ENCODE peak calls at places on chromosomes 3 and 15, in nine cellular contexts. G, X, M, E, P, W, S, L and O are unnamed samples.

GRCh38 chr3:16060945-16061344 is 113.5 kb upstream of the GALNT15 start:
- DNase-seq in G (no peak), X (peak; percentile 86), M (no peak), E (peak; percentile 51), P (peak; percentile 93), W (no peak), S (peak; percentile 81), L (peak; percentile 88), O (no peak)

GRCh38 chr15:39472661-39473657 is 107.9 kb upstream of the THBS1 start:
- DNase-seq in G (no peak), X (peak; percentile 98), M (no peak), E (peak; percentile 27), P (peak; percentile 10), W (peak; percentile 85), S (peak; percentile 85), L (peak; percentile 100), O (peak; percentile 98)

GRCh38 chr3:71026634-71027578 is 556.6 kb downstream of the FOXP1 start:
- DNase-seq in G (peak; percentile 37), X (no peak), M (no peak), E (no peak), P (no peak), W (no peak), S (no peak), L (peak; percentile 61), O (no peak)

GRCh38 chr3:129409541-129409940 is 18.9 kb downstream of the EFCAB12 start:
- DNase-seq in G (no peak), X (no peak), M (no peak), E (no peak), P (peak; percentile 66), W (no peak), S (no peak), L (peak; percentile 90), O (no peak)

GRCh38 chr3:39784922-39785321 is 24.5 kb upstream of the MYRIP start:
- DNase-seq in G (no peak), X (no peak), M (no peak), E (no peak), P (no peak), W (no peak), S (no peak), L (no peak), O (no peak)

GRCh38 chr15:63090502-63091286 is 31.0 kb upstream of the LACTB start:
- DNase-seq in G (no peak), X (no peak), M (no peak), E (no peak), P (no peak), W (no peak), S (no peak), L (no peak), O (no peak)

GRCh38 chr3:196979545-196979944 is 10.9 kb upstream of the PIGZ start:
- DNase-seq in G (no peak), X (no peak), M (no peak), E (no peak), P (no peak), W (no peak), S (peak; percentile 70), L (peak; percentile 84), O (no peak)

GRCh38 chr3:126937533-126938432 is 45.1 kb upstream of the PLXNA1 start:
- DNase-seq in G (no peak), X (no peak), M (no peak), E (no peak), P (no peak), W (peak; percentile 56), S (no peak), L (no peak), O (no peak)

GRCh38 chr3:71258116-71258515 is 325.4 kb downstream of the FOXP1 start:
- DNase-seq in G (peak; percentile 70), X (no peak), M (peak; percentile 30), E (no peak), P (peak; percentile 96), W (no peak), S (no peak), L (peak; percentile 36), O (no peak)

GRCh38 chr3:197333901-197334639 is 35.7 kb upstream of the DLG1 start:
- DNase-seq in G (no peak), X (no peak), M (no peak), E (no peak), P (peak; percentile 35), W (no peak), S (no peak), L (no peak), O (peak; percentile 17)

GRCh38 chr3:133477497-133477896 is 77.6 kb downstream of the BFSP2 start:
- DNase-seq in G (no peak), X (no peak), M (no peak), E (no peak), P (no peak), W (no peak), S (no peak), L (no peak), O (no peak)
- H3K4me3 ChIP-seq in G (no peak overlapping the region), X (no peak overlapping the region), M (no peak overlapping the region), E (no peak overlapping the region), P (no peak overlapping the region), W (no peak overlapping the region), S (no peak overlapping the region), L (no peak overlapping the region), O (no peak overlapping the region)

GRCh38 chr3:180646187-180646790 is 33.0 kb downstream of the CCDC39 start:
- DNase-seq in G (no peak), X (no peak), M (peak; percentile 39), E (no peak), P (peak; percentile 1), W (no peak), S (no peak), L (no peak), O (no peak)
- TF ChIP-seq CTCF in G (no peak), X (no peak), M (peak; percentile 50), E (no peak), P (peak; percentile 12), W (peak; percentile 23), S (no peak), L (no peak), O (no peak)

DNA sequence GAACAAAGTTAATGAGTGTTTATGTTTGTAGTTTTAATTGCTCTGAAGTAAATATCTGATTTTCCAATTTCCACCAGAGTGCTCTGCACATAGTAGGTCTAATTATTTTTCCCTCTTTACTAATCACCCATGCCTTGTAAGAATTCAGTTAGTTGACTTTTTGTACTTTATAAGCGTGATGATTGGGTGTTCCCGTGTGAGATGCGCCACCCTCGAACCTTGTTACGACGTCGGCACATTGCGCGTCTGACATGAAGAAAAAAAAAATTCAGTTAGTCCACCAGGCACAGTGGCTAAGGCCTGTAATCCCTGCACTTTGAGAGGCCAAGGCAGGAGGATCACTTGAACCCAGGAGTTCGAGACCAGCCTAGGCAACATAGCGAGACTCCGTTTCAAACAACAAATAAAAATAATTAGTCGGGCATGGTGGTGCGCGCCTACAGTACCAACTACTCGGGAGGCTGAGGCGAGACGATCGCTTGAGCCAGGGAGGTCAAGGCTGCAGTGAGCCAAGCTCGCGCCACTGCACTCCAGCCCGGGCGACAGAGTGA is 507 bp upstream of the VHL start:
- DNase-seq in G (no peak), X (no peak), M (no peak), E (no peak), P (no peak), W (no peak), S (peak; percentile 58), L (peak; percentile 8), O (no peak)
- H3K4me3 ChIP-seq in G (no peak overlapping the region), X (peak overlapping the region; percentile 83), M (peak overlapping the region; percentile 73), E (peak overlapping the region; percentile 85), P (no peak overlapping the region), W (no peak overlapping the region), S (peak overlapping the region; percentile 78), L (no peak overlapping the region), O (peak overlapping the region; percentile 94)

GRCh38 chr3:185988816-185989175 is 51.0 kb upstream of the TRA2B start:
- DNase-seq in G (no peak), X (no peak), M (no peak), E (no peak), P (no peak), W (no peak), S (no peak), L (no peak), O (no peak)

GRCh38 chr3:185986201-185986600 is 48.4 kb upstream of the TRA2B start:
- DNase-seq in G (no peak), X (no peak), M (no peak), E (peak; percentile 46), P (no peak), W (no peak), S (no peak), L (no peak), O (no peak)

GRCh38 chr3:185984203-185984602 is 46.4 kb upstream of the TRA2B start:
- DNase-seq in G (no peak), X (no peak), M (no peak), E (no peak), P (no peak), W (no peak), S (no peak), L (no peak), O (no peak)

GRCh38 chr3:185989511-185989910 is 51.7 kb upstream of the TRA2B start:
- DNase-seq in G (no peak), X (no peak), M (no peak), E (no peak), P (no peak), W (no peak), S (no peak), L (no peak), O (no peak)

GRCh38 chr3:185988080-185988815 is 50.4 kb upstream of the TRA2B start:
- DNase-seq in G (no peak), X (no peak), M (peak; percentile 60), E (no peak), P (no peak), W (no peak), S (no peak), L (no peak), O (no peak)
- TF ChIP-seq CTCF in G (no peak), X (no peak), M (peak; percentile 42), E (no peak), P (no peak), W (no peak), S (no peak), L (no peak), O (no peak)

GRCh38 chr15:42576776-42577175 is 1.4 kb downstream of the STARD9 start:
- DNase-seq in G (no peak), X (no peak), M (no peak), E (no peak), P (no peak), W (no peak), S (no peak), L (no peak), O (no peak)
- H3K4me3 ChIP-seq in G (no peak overlapping the region), X (no peak overlapping the region), M (peak overlapping the region; percentile 78), E (no peak overlapping the region), P (no peak overlapping the region), W (no peak overlapping the region), S (peak overlapping the region; percentile 90), L (peak overlapping the region; percentile 59), O (peak overlapping the region; percentile 98)